ENCODE peak calls at places on chromosomes 5 and 9, in four cellular contexts. H, N, J and S are unnamed samples.

GRCh38 chr5:131968396-131968954 is 23.0 kb upstream of the MEIKIN start:
- DNase-seq in H (no peak), N (no peak), J (no peak), S (no peak)

GRCh38 chr5:119166026-119166425 is 95.1 kb downstream of the DMXL1 start:
- DNase-seq in H (no peak), N (no peak), J (peak), S (no peak)

GRCh38 chr5:159510282-159510681 is 180.0 kb upstream of the IL12B start:
- DNase-seq in H (no peak), N (peak), J (peak), S (peak)

GRCh38 chr9:114308361-114308950 is 14.4 kb upstream of the ORM1 start:
- DNase-seq in H (no peak), N (peak), J (no peak), S (no peak)

GRCh38 chr9:116276651-116277121 is 123.1 kb downstream of the PAPPA start:
- DNase-seq in H (no peak), N (no peak), J (peak), S (peak)

GRCh38 chr5:133565993-133566392 is 46.3 kb downstream of the FSTL4 start:
- DNase-seq in H (no peak), N (peak), J (peak), S (no peak)

GRCh38 chr5:74184649-74185048 is 455.9 kb downstream of the ENC1 start:
- DNase-seq in H (no peak), N (no peak), J (no peak), S (no peak)

GRCh38 chr5:174816858-174817257 is 92.5 kb downstream of the MSX2 start:
- DNase-seq in H (no peak), N (no peak), J (peak), S (no peak)

GRCh38 chr5:175285263-175285662 is 158.7 kb downstream of the DRD1 start:
- DNase-seq in H (no peak), N (no peak), J (no peak), S (no peak)

GRCh38 chr9:136141716-136142415 is 23.2 kb upstream of the TMEM250 start:
- DNase-seq in H (no peak), N (no peak), J (no peak), S (peak)

GRCh38 chr9:136144450-136144849 is 25.8 kb upstream of the TMEM250 start:
- DNase-seq in H (no peak), N (no peak), J (no peak), S (no peak)

GRCh38 chr9:136142859-136143214 is 24.2 kb upstream of the TMEM250 start:
- DNase-seq in H (no peak), N (no peak), J (no peak), S (no peak)

GRCh38 chr9:136142416-136142800 is 23.7 kb upstream of the TMEM250 start:
- DNase-seq in H (no peak), N (no peak), J (peak), S (no peak)

GRCh38 chr9:136143215-136144001 is 24.7 kb upstream of the TMEM250 start:
- DNase-seq in H (no peak), N (no peak), J (peak), S (no peak)
- TF ChIP-seq CTCF in H (no peak), N (peak), J (peak), S (no peak)

GRCh38 chr5:125987677-125988255 is 435.4 kb upstream of the GRAMD2B start:
- DNase-seq in H (no peak), N (no peak), J (peak), S (no peak)
- TF ChIP-seq CTCF in H (no peak), N (no peak), J (peak), S (no peak)

DNA sequence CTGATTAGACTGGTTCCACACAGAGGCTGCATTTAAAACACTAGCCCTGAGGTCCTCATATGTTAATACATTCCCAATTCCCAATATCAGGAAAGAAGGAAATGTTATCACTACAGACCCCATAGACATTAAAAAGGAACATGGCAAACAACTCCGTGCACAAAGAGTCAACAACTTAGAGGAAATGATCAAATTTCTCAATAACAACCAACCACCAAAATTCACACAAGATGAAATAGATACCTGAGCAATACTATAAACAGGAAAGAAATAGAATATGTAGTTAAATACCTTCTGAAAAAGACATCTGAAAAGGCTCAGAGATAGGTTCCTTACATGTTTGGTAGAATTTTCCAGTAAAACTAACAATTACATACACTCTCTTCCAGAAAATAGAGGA is 28.9 kb downstream of the SEMA4D start:
- DNase-seq in H (no peak), N (no peak), J (no peak), S (no peak)
- TF ChIP-seq CTCF in H (no peak), N (no peak), J (no peak), S (no peak)

GRCh38 chr9:13213337-13213736 is 66.2 kb downstream of the MPDZ start:
- DNase-seq in H (no peak), N (no peak), J (peak), S (no peak)
- TF ChIP-seq CTCF in H (peak), N (no peak), J (no peak), S (no peak)

GRCh38 chr5:180334751-180335613 is 18.2 kb downstream of the GFPT2 start:
- DNase-seq in H (no peak), N (no peak), J (no peak), S (no peak)
- TF ChIP-seq CTCF in H (no peak), N (no peak), J (no peak), S (no peak)

DNA sequence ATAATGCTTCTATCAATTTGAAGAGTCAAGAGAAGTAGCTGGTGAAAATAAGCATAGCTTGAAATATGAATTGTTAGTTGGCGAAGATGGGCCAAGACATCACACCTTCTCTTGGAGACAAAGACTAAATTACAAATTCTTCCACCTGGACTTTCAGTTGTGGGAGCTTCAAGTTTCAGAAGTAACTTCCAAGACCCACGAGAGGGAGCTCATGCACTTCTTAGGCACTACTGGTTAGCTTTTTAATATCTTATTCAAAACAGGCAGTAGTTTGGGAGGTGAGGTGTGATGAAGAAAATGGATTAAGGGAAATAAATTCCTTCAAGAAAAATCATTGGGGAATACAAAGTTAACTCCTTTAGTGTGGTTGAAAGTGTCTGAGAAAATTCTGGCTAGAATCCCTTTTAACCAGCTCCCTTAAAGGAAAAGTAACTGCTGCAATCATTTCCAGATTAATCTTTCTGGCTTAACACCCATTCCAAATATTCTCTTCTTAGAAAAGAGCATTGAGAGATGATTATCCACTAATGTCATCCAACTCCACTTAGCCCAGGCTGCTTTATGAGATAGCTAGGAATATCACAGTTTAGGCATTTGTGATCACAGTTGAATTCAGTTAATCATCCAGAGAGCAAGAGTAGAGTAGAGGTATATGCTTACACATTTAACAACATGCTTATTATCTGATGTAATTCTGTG is 139.5 kb upstream of the DMRTA1 start:
- DNase-seq in H (peak), N (no peak), J (peak), S (no peak)
- TF ChIP-seq CTCF in H (peak), N (peak), J (peak), S (no peak)